ENCODE peak calls at places on chromosomes 1 and 21, in five cellular contexts. E, Q, N, R and S are unnamed samples.

GRCh38 chr1:2308844-2309243 is 80.7 kb downstream of the SKI start:
- DNase-seq in Q (no peak), R (no peak), N (no peak), E (no peak), S (no peak)

GRCh38 chr1:201731142-201731541 is 97.8 kb upstream of the IPO9 start:
- DNase-seq in R (no peak), E (no peak), Q (no peak), N (no peak), S (no peak)

GRCh38 chr1:236753964-236754363 is 41.1 kb upstream of the MTR start:
- DNase-seq in Q (no peak), E (no peak), R (no peak), N (peak), S (no peak)

GRCh38 chr1:212973426-212973825 is 23.1 kb downstream of the VASH2 start:
- DNase-seq in E (no peak), Q (no peak), N (no peak), R (no peak), S (no peak)

GRCh38 chr21:32824950-32825349 is 53.4 kb upstream of the PAXBP1 start:
- DNase-seq in N (no peak), R (no peak), E (no peak), Q (no peak), S (no peak)

GRCh38 chr21:44434568-44434925 is 20.8 kb upstream of the LRRC3 start:
- DNase-seq in Q (no peak), N (no peak), R (no peak), E (no peak), S (no peak)

GRCh38 chr1:45141247-45142003 is 65.0 kb downstream of the ZSWIM5 start:
- DNase-seq in E (no peak), Q (no peak), R (no peak), N (no peak), S (no peak)

GRCh38 chr1:118185083-118185899 is at the start of gene SPAG17:
- DNase-seq in R (no peak), N (peak), Q (peak), E (peak), S (peak)

GRCh38 chr1:233443040-233443439 is 115.5 kb downstream of the MAP3K21 start:
- DNase-seq in R (no peak), N (no peak), Q (no peak), E (peak), S (no peak)

GRCh38 chr1:247386217-247386616 is 29.8 kb upstream of the NLRP3 start:
- DNase-seq in Q (no peak), R (no peak), E (no peak), N (no peak), S (no peak)

GRCh38 chr1:21149862-21150432 is 26.8 kb downstream of the EIF4G3 start:
- DNase-seq in R (peak), N (peak), E (peak), Q (no peak), S (no peak)

GRCh38 chr1:193321242-193321842 is 134.9 kb upstream of the B3GALT2 start:
- DNase-seq in E (peak), Q (no peak), N (no peak), R (no peak), S (no peak)

GRCh38 chr1:29746076-29746665 is 509.8 kb downstream of the PTPRU start:
- DNase-seq in N (no peak), Q (no peak), E (no peak), R (no peak), S (no peak)

GRCh38 chr1:27643626-27644368 is 8.8 kb upstream of the FGR start:
- DNase-seq in N (peak), E (peak), Q (no peak), R (no peak), S (no peak)

GRCh38 chr1:32186077-32186476 is 6.6 kb downstream of the TXLNA start:
- DNase-seq in R (no peak), N (no peak), Q (no peak), E (no peak), S (no peak)

GRCh38 chr1:219708919-219709318 is 96.0 kb upstream of the ZC3H11B start:
- DNase-seq in E (no peak), R (no peak), Q (no peak), N (no peak), S (no peak)

GRCh38 chr1:218330043-218330623 is 15.0 kb upstream of the TGFB2 start:
- DNase-seq in Q (peak), R (peak), E (peak), N (no peak), S (no peak)

GRCh38 chr1:194045416-194045815 is 859.0 kb upstream of the B3GALT2 start:
- DNase-seq in E (peak), Q (no peak), N (no peak), R (peak), S (no peak)

GRCh38 chr1:51715369-51715768 is 98.5 kb downstream of the OSBPL9 start:
- DNase-seq in E (no peak), R (no peak), N (no peak), Q (no peak), S (no peak)

GRCh38 chr1:200435200-200435780 is 25.5 kb upstream of the ZNF281 start:
- DNase-seq in N (no peak), Q (no peak), R (no peak), E (no peak), S (no peak)

GRCh38 chr1:167248707-167249642 is 28.3 kb downstream of the POU2F1 start:
- DNase-seq in R (no peak), N (no peak), Q (no peak), E (no peak), S (no peak)

GRCh38 chr1:46653405-46653853 is 14.7 kb downstream of the ATPAF1 start:
- DNase-seq in N (no peak), E (peak), Q (no peak), R (no peak), S (no peak)

GRCh38 chr1:33182452-33182851 is 609 bp upstream of the TRIM62 start:
- DNase-seq in N (peak), R (no peak), E (peak), Q (peak), S (peak)

GRCh38 chr1:22814176-22815042 is 103.8 kb downstream of the EPHB2 start:
- DNase-seq in E (no peak), Q (peak), R (no peak), N (no peak), S (no peak)

GRCh38 chr1:204073837-204074273 is 940 bp downstream of the SOX13 start:
- DNase-seq in Q (peak), E (peak), N (no peak), R (no peak), S (peak)

GRCh38 chr1:238399558-238399957 is 508.8 kb upstream of the ZP4 start:
- DNase-seq in N (no peak), R (no peak), E (no peak), Q (no peak), S (no peak)

GRCh38 chr1:221100196-221100950 is 221.1 kb downstream of the HLX start:
- DNase-seq in R (no peak), Q (no peak), N (no peak), E (peak), S (no peak)

GRCh38 chr1:199404976-199405375 is 622.5 kb upstream of the NR5A2 start:
- DNase-seq in Q (no peak), R (no peak), N (no peak), E (no peak), S (no peak)